ENCODE peak calls at places on chromosome 15, in nine cellular contexts. O is NCI-H1092 treated with DMSO at 0.1 percent for 48 hours, U is AG09309, D is foreskin fibroblast, Q is fibroblast of the conjunctiva, V is cardiac fibroblast, A is dermis microvascular lymphatic vessel endothelial cell, I is pulmonary artery endothelial cell, E is BE2C. W is an unnamed sample.

GRCh38 chr15:76337739-76338554 is 1.4 kb downstream of the ISL2 start:
- DNase-seq in D (peak), U (no peak), A (no peak), O (no peak), E (peak), I (no peak), V (no peak), Q (no peak), W (no peak)

GRCh38 chr15:20349774-20350498 is 191.7 kb downstream of the GOLGA6L6 start:
- DNase-seq in I (no peak), U (no peak), Q (no peak), V (no peak), D (no peak), E (no peak), O (no peak), A (no peak), W (no peak)

GRCh38 chr15:91982401-91982800 is 128.9 kb downstream of the SLCO3A1 start:
- DNase-seq in Q (no peak), E (no peak), U (no peak), O (no peak), V (no peak), I (no peak), A (no peak), D (no peak), W (no peak)

GRCh38 chr15:83170474-83171165 is 37.0 kb downstream of the HDGFL3 start:
- DNase-seq in V (peak), O (no peak), I (no peak), U (no peak), E (no peak), D (peak), Q (no peak), A (no peak), W (no peak)

GRCh38 chr15:56165234-56165633 is 78.4 kb downstream of the RFX7 start:
- DNase-seq in I (no peak), U (no peak), A (no peak), Q (no peak), E (no peak), V (no peak), O (no peak), D (no peak), W (no peak)

GRCh38 chr15:60575995-60576394 is 97.1 kb upstream of the ICE2 start:
- DNase-seq in I (no peak), Q (no peak), E (no peak), O (no peak), U (no peak), V (peak), D (peak), A (no peak), W (no peak)

GRCh38 chr15:99137111-99137546 is 32.2 kb downstream of the SYNM start:
- DNase-seq in E (no peak), U (no peak), V (no peak), A (no peak), D (no peak), Q (no peak), O (peak), I (no peak), W (no peak)

GRCh38 chr15:78084359-78084750 is 6.8 kb upstream of the TBC1D2B start:
- DNase-seq in U (no peak), D (no peak), I (no peak), A (no peak), Q (no peak), E (no peak), O (no peak), V (no peak), W (no peak)

GRCh38 chr15:66189291-66189690 is 64.3 kb downstream of the MEGF11 start:
- DNase-seq in O (no peak), A (no peak), U (no peak), D (no peak), V (no peak), Q (no peak), E (no peak), I (no peak), W (no peak)

GRCh38 chr15:95857124-95857757 is 473.3 kb upstream of the NR2F2 start:
- DNase-seq in I (no peak), Q (no peak), A (no peak), D (peak), E (no peak), V (peak), O (no peak), U (no peak), W (no peak)

GRCh38 chr15:101046826-101047225 is 127.7 kb downstream of the LRRK1 start:
- DNase-seq in V (no peak), Q (no peak), E (peak), D (no peak), U (no peak), O (no peak), I (no peak), A (no peak), W (no peak)

GRCh38 chr15:63539517-63539916 is 35.1 kb downstream of the USP3 start:
- DNase-seq in D (no peak), O (no peak), U (no peak), Q (no peak), I (no peak), E (peak), A (no peak), V (no peak), W (no peak)

GRCh38 chr15:91263632-91264477 is 163.8 kb downstream of the SV2B start:
- DNase-seq in O (no peak), I (no peak), Q (no peak), V (peak), A (no peak), U (no peak), E (no peak), D (no peak), W (no peak)

GRCh38 chr15:56964182-56964581 is 45.7 kb downstream of the TCF12 start:
- DNase-seq in D (no peak), O (no peak), Q (no peak), E (no peak), U (no peak), A (no peak), V (no peak), I (no peak), W (no peak)

GRCh38 chr15:85625856-85626255 is 168.9 kb downstream of the KLHL25 start:
- DNase-seq in I (no peak), D (peak), O (no peak), A (no peak), Q (no peak), E (no peak), U (no peak), V (peak), W (no peak)

GRCh38 chr15:93716615-93717221 is 514.6 kb upstream of the MCTP2 start:
- DNase-seq in D (no peak), O (no peak), I (no peak), U (no peak), E (no peak), A (no peak), V (no peak), Q (no peak), W (no peak)

GRCh38 chr15:101128696-101129095 is 123.2 kb downstream of the CHSY1 start:
- DNase-seq in I (no peak), A (no peak), D (no peak), V (no peak), E (no peak), Q (no peak), U (no peak), O (no peak), W (no peak)

GRCh38 chr15:80945605-80946004 is 44.0 kb downstream of the MESD start:
- DNase-seq in U (no peak), I (no peak), Q (no peak), E (no peak), A (no peak), O (no peak), V (no peak), D (no peak), W (no peak)

GRCh38 chr15:91553455-91553854 is 300.1 kb upstream of the SLCO3A1 start:
- DNase-seq in E (no peak), I (no peak), V (no peak), Q (no peak), O (peak), D (no peak), A (no peak), U (no peak), W (no peak)